ENCODE peak calls at places on chromosome X, in six cellular contexts. D, H, G, X, J and I are unnamed samples.

GRCh38 chrX:10041383-10041782 is 74.2 kb downstream of the CLDN34 start:
- DNase-seq in D (no peak), J (no peak), G (no peak), H (no peak), X (no peak), I (no peak)

GRCh38 chrX:7985568-7985967 is 58.4 kb upstream of the PNPLA4 start:
- DNase-seq in H (no peak), X (no peak), G (no peak), J (no peak), D (no peak), I (no peak)

GRCh38 chrX:3811331-3812311 is 98.2 kb upstream of the PRKX start:
- DNase-seq in H (no peak), G (no peak), X (peak), D (no peak), J (peak), I (no peak)

GRCh38 chrX:154430504-154430903 is 2.0 kb downstream of the ATP6AP1 start:
- DNase-seq in X (no peak), D (no peak), J (no peak), H (no peak), G (no peak), I (no peak)

GRCh38 chrX:41922694-41923171 is 621 bp downstream of the CASK start:
- DNase-seq in X (peak), J (peak), D (peak), G (no peak), H (no peak), I (no peak)

GRCh38 chrX:150361070-150361776 is 1.9 kb upstream of the MAMLD1 start:
- DNase-seq in X (no peak), G (no peak), D (peak), J (peak), H (no peak), I (no peak)

GRCh38 chrX:133415276-133416105 is at the start of gene GPC4:
- DNase-seq in X (peak), J (peak), G (no peak), H (peak), D (peak), I (no peak)

GRCh38 chrX:154396948-154397887 is 959 bp upstream of the RPL10 start:
- DNase-seq in D (peak), X (peak), J (peak), H (peak), G (no peak), I (no peak)

GRCh38 chrX:151984328-151984727 is 9.9 kb upstream of the GABRE start:
- DNase-seq in H (no peak), X (no peak), J (no peak), G (peak), D (no peak), I (no peak)

GRCh38 chrX:41382699-41383645 is 49.0 kb downstream of the DDX3X start:
- DNase-seq in J (no peak), D (no peak), X (peak), H (no peak), G (no peak), I (no peak)

GRCh38 chrX:107736781-107737531 is 38.6 kb downstream of the TSC22D3 start:
- DNase-seq in D (no peak), H (no peak), X (no peak), G (no peak), J (no peak), I (no peak)

GRCh38 chrX:101958139-101958538 is 26.3 kb upstream of the ZMAT1 start:
- DNase-seq in D (no peak), J (no peak), X (no peak), H (no peak), G (no peak), I (no peak)

GRCh38 chrX:149518236-149518635 is 13.1 kb upstream of the IDS start:
- DNase-seq in H (no peak), J (no peak), G (no peak), X (no peak), D (no peak), I (no peak)

GRCh38 chrX:6227445-6227820 is 1.2 kb downstream of the NLGN4X start:
- DNase-seq in D (no peak), J (peak), H (no peak), G (no peak), X (no peak), I (no peak)

GRCh38 chrX:140664939-140665338 is 44.6 kb upstream of the LINC00632 start:
- DNase-seq in G (no peak), H (no peak), X (no peak), D (no peak), J (no peak), I (no peak)

GRCh38 chrX:21806691-21807090 is 32.7 kb upstream of the MBTPS2 start:
- DNase-seq in J (no peak), D (no peak), X (no peak), H (no peak), G (no peak), I (no peak)

GRCh38 chrX:5402461-5402860 is 826.2 kb downstream of the NLGN4X start:
- DNase-seq in G (no peak), J (no peak), X (no peak), D (no peak), H (no peak), I (no peak)

GRCh38 chrX:132216283-132216682 is 3.0 kb downstream of the RAP2C start:
- DNase-seq in D (no peak), J (no peak), X (no peak), G (no peak), H (no peak), I (no peak)

GRCh38 chrX:9141496-9141895 is 107.6 kb upstream of the FAM9B start:
- DNase-seq in G (no peak), X (no peak), J (no peak), D (no peak), H (no peak), I (no peak)

GRCh38 chrX:57445046-57445445 is 146.8 kb upstream of the ZXDB start:
- DNase-seq in J (no peak), H (no peak), G (no peak), D (no peak), X (no peak), I (no peak)

DNA sequence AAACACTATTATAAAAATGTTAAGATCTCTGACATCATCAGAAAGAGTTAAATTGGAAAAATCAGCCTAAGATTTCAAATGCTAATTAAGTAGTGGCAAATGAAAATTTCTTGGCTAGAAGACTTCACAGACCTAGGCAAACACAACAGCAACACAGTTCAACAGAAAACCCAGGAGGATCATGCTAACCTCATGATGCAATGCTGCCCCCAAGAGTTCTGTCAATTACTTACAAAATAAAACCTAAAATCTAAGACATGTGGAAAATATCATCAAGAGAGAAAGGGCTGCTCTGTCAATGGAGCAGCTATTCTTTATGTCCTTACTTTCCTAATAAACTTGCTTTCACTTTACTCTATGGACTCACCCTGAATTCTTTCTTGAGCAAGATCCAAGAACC is 21.0 kb downstream of the S100G start:
- DNase-seq in D (no peak), H (no peak), J (no peak), X (no peak), G (no peak), I (no peak)
- TF ChIP-seq CTCF in D (peak), H (no peak), J (no peak), X (no peak), G (peak), I (no peak)

DNA sequence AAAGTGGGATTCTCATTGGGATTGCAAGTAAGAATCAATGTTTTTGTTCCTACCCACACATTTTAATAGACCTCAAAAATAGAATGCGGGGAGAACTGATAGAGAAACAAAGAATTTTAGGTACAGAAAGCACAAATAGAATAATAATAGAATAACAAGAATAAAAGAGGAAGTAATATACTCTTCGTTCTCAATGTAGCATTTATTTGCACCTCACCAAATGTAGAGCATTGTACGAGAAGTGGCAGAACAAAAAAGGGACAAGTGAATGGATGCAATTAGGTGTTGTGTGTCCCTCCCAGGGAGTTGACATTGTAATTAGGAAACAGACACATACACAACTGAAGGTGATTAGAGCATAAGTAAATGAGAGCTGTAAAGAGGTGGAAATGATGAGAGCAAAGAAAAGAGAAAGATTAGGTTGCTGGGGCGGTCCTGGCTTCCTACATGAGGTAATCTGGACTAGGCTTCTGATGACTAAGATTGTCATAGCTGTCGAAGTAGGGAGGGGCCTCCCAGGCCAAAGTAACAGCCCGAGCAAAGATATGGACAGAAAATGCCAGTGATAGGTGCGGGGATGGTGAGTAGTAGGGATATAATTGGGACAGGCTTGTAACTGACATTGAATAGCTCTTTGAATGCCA is 10.4 kb downstream of the RAB9A start:
- DNase-seq in D (no peak), J (no peak), H (no peak), X (no peak), G (no peak), I (no peak)
- H3K4me3 ChIP-seq in D (no peak), J (no peak), H (no peak), X (no peak), G (no peak), I (no peak)

GRCh38 chrX:145190801-145191389 is 56.4 kb upstream of the SPANXN1 start:
- DNase-seq in X (no peak), G (no peak), D (no peak), H (no peak), J (no peak), I (no peak)
- TF ChIP-seq CTCF in X (peak), G (no peak), D (peak), H (no peak), J (no peak), I (no peak)

DNA sequence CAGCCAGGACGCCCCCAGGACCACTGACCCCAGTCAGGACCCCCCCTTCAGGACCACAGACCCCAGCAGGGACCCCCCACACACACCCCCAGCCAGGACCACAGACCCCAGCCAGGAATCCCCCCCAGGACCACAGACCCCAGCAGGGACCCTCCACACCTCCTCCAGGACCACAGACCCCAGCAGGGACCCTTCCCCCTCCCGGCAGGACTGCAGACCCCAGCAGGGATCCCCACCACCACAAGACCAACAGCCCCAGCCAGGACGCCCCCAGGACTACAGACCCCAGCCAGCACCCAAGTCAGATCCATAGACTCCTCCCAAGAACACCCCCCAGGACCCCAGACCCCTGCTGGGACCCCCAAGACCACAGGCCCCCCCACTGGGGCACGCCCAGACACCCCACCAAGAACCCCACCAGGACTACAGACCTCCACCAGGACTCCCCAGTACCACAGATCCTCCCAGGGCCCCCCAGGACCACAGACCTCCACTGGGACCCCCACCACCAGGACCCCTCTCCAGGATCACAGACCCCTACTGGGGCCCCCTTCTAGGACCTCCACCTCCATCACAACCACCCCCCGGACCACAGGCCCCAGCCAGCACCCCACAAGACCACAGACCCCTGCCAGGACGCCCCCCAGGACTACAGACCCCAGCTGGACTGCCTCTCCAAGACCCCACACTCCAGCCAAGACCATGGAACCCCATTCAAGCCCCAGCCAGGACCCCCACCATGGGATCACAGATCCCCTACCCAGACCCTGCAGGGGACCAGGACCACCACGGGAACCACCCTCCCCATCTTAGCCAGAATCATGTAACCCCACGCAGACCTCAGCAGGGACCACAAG is 698 bp upstream of the DHRSX start:
- DNase-seq in J (no peak), H (no peak), X (peak), D (peak), G (no peak), I (no peak)
- H3K4me3 ChIP-seq in J (peak), H (peak), X (peak), D (no peak), G (peak), I (peak)

DNA sequence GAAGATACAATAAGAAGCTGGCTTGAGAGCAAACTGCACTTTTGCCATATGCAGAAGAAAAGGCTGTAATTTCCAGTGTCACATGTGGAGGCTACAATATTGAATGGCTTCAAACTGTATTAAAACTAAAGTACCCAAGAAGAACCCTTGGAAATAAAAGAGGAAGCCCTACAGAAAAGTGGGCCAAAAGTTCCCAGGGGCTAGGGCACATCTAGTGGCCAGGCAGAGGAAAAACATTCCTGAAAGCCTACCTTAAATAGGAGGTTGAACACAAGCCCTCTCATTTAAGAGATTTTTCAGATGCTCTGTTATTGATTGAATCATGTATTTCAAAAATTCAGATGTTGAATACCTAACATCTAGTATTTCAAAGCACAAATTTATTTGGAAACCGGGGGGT is 40.6 kb upstream of the PRDX4 start:
- DNase-seq in G (no peak), D (no peak), X (no peak), J (no peak), H (no peak), I (no peak)
- TF ChIP-seq CTCF in G (no peak), D (peak), X (no peak), J (no peak), H (no peak), I (no peak)

GRCh38 chrX:136203438-136203837 is 47.8 kb downstream of the MAP7D3 start:
- DNase-seq in H (no peak), G (no peak), J (no peak), D (no peak), X (no peak), I (no peak)
- H3K4me3 ChIP-seq in H (no peak), G (no peak), J (no peak), D (no peak), X (no peak), I (no peak)